ENCODE peak calls at places on chromosomes 5 and 9, in five cellular contexts. Z, W, F, T and B are unnamed samples.

GRCh38 chr9:3241290-3241689 is 284.5 kb downstream of the RFX3 start:
- DNase-seq in T (no peak), Z (peak; percentile 46), W (no peak), F (peak; percentile 46), B (no peak)

GRCh38 chr5:138594305-138595058 is 19.3 kb upstream of the HSPA9 start:
- DNase-seq in T (no peak), Z (no peak), W (no peak), F (no peak), B (no peak)

GRCh38 chr5:10440367-10440990 is 1.2 kb upstream of the ROPN1L start:
- DNase-seq in F (no peak), T (no peak), Z (no peak), W (no peak), B (no peak)

GRCh38 chr5:61139094-61139873 is 23.0 kb downstream of the SMIM15 start:
- DNase-seq in W (no peak), Z (no peak), T (no peak), F (no peak), B (no peak)

GRCh38 chr9:86768709-86769108 is 178.6 kb downstream of the GAS1 start:
- DNase-seq in F (no peak), Z (no peak), T (no peak), W (no peak), B (no peak)

GRCh38 chr5:133295520-133295919 is 243.7 kb downstream of the HSPA4 start:
- DNase-seq in W (no peak), F (no peak), Z (peak; percentile 21), T (no peak), B (no peak)

GRCh38 chr5:107469485-107469884 is 201.3 kb downstream of the EFNA5 start:
- DNase-seq in F (peak; percentile 91), W (peak; percentile 78), Z (no peak), T (no peak), B (no peak)

GRCh38 chr5:176740131-176740701 is 70.1 kb upstream of the UNC5A start:
- DNase-seq in Z (no peak), T (no peak), F (no peak), W (no peak), B (no peak)

GRCh38 chr9:88691811-88692210 is 156.8 kb downstream of the NXNL2 start:
- DNase-seq in F (peak; percentile 18), W (peak; percentile 7), Z (no peak), T (no peak), B (no peak)

GRCh38 chr9:12889402-12890106 is 114.7 kb downstream of the LURAP1L start:
- DNase-seq in Z (no peak), W (no peak), T (no peak), F (no peak), B (no peak)

GRCh38 chr5:6291961-6292360 is 86.4 kb downstream of the MED10 start:
- DNase-seq in T (no peak), W (no peak), F (no peak), Z (peak; percentile 69), B (no peak)

GRCh38 chr5:73693573-73694061 is 67.6 kb downstream of the ARHGEF28 start:
- DNase-seq in T (no peak), Z (peak; percentile 8), W (peak; percentile 18), F (peak; percentile 42), B (no peak)

GRCh38 chr5:107502711-107503110 is 168.0 kb downstream of the EFNA5 start:
- DNase-seq in W (no peak), F (no peak), Z (no peak), T (no peak), B (no peak)

GRCh38 chr5:72525816-72526215 is 18.6 kb upstream of the ZNF366 start:
- DNase-seq in F (peak; percentile 97), W (peak; percentile 41), T (no peak), Z (no peak), B (no peak)

GRCh38 chr5:8436919-8437318 is 568.0 kb downstream of the MTRR start:
- DNase-seq in F (no peak), W (no peak), Z (peak; percentile 66), T (no peak), B (no peak)

GRCh38 chr9:91253488-91253887 is 108.2 kb downstream of the AUH start:
- DNase-seq in W (no peak), Z (no peak), F (peak; percentile 33), T (no peak), B (no peak)

GRCh38 chr5:137372386-137373160 is 126.6 kb downstream of the SPOCK1 start:
- DNase-seq in Z (no peak), W (no peak), T (no peak), F (no peak), B (no peak)

GRCh38 chr5:156450778-156451177 is 123.8 kb downstream of the SGCD start:
- DNase-seq in T (no peak), Z (no peak), W (no peak), F (no peak), B (no peak)

GRCh38 chr5:40619406-40619805 is 60.3 kb upstream of the PTGER4 start:
- DNase-seq in T (no peak), F (peak; percentile 6), Z (no peak), W (no peak), B (no peak)

GRCh38 chr5:4116834-4117233 is 521.2 kb downstream of the IRX1 start:
- DNase-seq in Z (no peak), T (no peak), W (no peak), F (no peak), B (no peak)

GRCh38 chr5:62585751-62586150 is 7.1 kb downstream of the LRRC70 start:
- DNase-seq in T (no peak), F (no peak), Z (no peak), W (no peak), B (no peak)

GRCh38 chr5:97903742-97904141 is 720.7 kb upstream of the RIOK2 start:
- DNase-seq in F (no peak), Z (no peak), W (no peak), T (no peak), B (no peak)
- H3K9me3 ChIP-seq in F (peaks cover 23% of the 10 kb centered on the region), Z (peaks cover 17% of the 10 kb centered on the region), W (peaks cover 8% of the 10 kb centered on the region), T (no peaks in the 10 kb centered on the region), B (no peaks in the 10 kb centered on the region)

GRCh38 chr5:166576323-166576722 is 1715.1 kb upstream of the WWC1 start:
- DNase-seq in T (no peak), F (no peak), Z (no peak), W (no peak), B (no peak)

GRCh38 chr5:166582416-166582815 is 1709.0 kb upstream of the WWC1 start:
- DNase-seq in T (no peak), W (no peak), Z (no peak), F (peak; percentile 84), B (no peak)

DNA sequence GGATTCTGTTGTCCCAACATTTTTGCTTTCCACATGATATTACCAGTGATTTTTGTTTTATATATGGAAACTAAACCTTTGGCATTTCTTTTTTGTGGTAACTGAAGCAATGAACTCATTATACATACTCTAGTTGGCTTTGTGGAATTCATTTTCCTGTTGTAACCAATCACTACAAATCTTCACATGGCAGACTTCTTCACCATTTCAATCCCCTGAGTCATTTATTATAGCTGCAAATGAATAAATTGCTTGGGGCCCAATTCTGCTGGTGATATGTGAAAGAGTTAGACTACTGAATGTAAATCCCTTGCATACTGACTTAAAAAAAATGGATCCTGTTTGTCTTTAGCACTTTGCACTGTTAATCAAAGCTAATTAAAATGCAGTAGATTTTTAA is 1709.6 kb upstream of the WWC1 start:
- DNase-seq in F (peak; percentile 68), W (no peak), Z (no peak), T (no peak), B (no peak)
- H3K9me3 ChIP-seq in F (peaks cover 43% of the 10 kb centered on the region), W (peaks cover 8% of the 10 kb centered on the region), Z (no peaks in the 10 kb centered on the region), T (no peaks in the 10 kb centered on the region), B (no peaks in the 10 kb centered on the region)

GRCh38 chr5:179061025-179061424 is 852 bp downstream of the ZNF354C start:
- DNase-seq in T (no peak), Z (no peak), F (no peak), W (no peak), B (no peak)
- H3K9me3 ChIP-seq in T (no peaks in the 10 kb centered on the region), Z (peaks cover 14% of the 10 kb centered on the region), F (peaks cover 26% of the 10 kb centered on the region), W (peaks cover 52% of the 10 kb centered on the region), B (peaks cover 6% of the 10 kb centered on the region)

GRCh38 chr9:35495984-35496383 is 6.1 kb downstream of the RUSC2 start:
- DNase-seq in F (no peak), W (no peak), T (no peak), Z (no peak), B (no peak)
- H3K9me3 ChIP-seq in F (no peaks in the 10 kb centered on the region), W (no peaks in the 10 kb centered on the region), T (no peaks in the 10 kb centered on the region), Z (no peaks in the 10 kb centered on the region), B (no peaks in the 10 kb centered on the region)

DNA sequence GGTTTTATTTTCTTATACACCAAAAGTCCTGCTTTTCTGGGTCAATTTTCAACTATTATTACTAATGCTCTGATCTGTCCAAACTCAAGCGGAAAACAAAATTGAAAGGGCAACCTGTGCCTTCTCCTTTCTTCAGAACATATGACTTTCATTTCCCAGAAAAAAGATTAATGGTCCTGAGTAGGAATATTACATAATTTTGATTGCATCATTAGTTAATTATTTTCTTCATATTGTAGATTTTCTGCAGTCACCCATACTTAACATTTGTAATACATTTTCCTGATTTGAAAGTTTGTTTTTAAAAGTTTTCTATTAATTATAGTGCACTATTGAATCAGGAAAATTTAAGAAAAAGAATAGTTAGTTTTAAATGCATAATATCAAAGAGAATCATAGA is 1.7 kb upstream of the PCDHB8 start:
- DNase-seq in W (no peak), Z (no peak), T (no peak), F (no peak), B (no peak)
- H3K9me3 ChIP-seq in W (peaks cover 26% of the 10 kb centered on the region), Z (no peaks in the 10 kb centered on the region), T (peaks cover 13% of the 10 kb centered on the region), F (peaks cover 54% of the 10 kb centered on the region), B (peaks cover 48% of the 10 kb centered on the region)

GRCh38 chr9:79829566-79830347 is 258.0 kb downstream of the TLE4 start:
- DNase-seq in T (no peak), W (no peak), Z (no peak), F (no peak), B (no peak)

GRCh38 chr9:79824265-79824664 is 252.5 kb downstream of the TLE4 start:
- DNase-seq in T (no peak), F (no peak), Z (no peak), W (no peak), B (no peak)
- H3K9me3 ChIP-seq in T (no peaks in the 10 kb centered on the region), F (peaks cover 11% of the 10 kb centered on the region), Z (no peaks in the 10 kb centered on the region), W (no peaks in the 10 kb centered on the region), B (no peaks in the 10 kb centered on the region)

GRCh38 chr9:130900701-130901497 is 4.3 kb upstream of the QRFP start:
- DNase-seq in Z (no peak), T (no peak), W (no peak), F (no peak), B (no peak)
- H3K9me3 ChIP-seq in Z (no peaks in the 10 kb centered on the region), T (no peaks in the 10 kb centered on the region), W (no peaks in the 10 kb centered on the region), F (no peaks in the 10 kb centered on the region), B (no peaks in the 10 kb centered on the region)

DNA sequence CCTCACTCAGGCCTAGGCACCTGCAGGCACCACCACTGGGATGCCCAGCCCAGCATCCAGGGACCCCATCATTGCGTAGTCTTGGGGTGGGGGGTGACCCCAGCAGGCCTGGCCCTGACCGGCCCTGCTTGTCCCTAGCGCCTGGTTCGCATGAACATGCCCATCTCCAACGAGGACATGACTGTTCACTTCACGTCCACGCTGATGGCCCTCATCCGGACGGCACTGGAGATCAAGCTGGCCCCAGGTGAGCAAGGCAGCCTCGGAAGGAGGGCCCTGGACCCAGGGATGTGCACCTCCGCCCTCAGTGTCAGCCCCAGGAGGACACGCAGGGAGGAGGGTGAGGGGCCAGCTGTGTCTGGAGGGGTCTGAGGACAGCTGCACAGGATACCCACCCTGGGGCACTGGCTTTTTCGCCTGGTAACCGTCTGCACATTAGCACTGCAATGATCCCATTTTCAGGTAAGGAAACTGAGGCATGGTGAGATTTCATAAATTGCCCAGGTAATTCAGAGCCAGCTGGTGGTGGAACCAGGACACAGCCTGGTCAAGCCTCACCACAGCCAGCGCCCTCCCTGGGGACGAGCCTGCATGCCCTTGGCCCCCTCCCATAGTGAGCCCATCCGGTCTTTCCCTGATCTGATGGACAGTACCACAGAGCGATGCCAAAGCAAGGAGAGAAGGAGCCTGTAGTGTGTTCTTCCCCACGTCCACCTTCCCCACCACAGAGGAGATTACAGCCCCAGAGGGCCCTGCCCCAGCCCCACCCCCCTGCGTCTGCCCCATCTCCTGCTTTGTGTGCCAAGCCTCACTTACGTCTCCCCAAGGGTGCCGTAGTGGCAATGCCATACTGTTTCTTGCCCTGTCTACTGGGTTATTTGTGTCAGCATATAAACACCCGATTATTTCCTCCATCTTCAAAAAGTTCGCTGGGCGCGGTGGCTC is 228.3 kb downstream of the CACNA1B start:
- DNase-seq in T (no peak), Z (no peak), F (no peak), W (no peak), B (no peak)
- H3K9me3 ChIP-seq in T (no peaks in the 10 kb centered on the region), Z (no peaks in the 10 kb centered on the region), F (no peaks in the 10 kb centered on the region), W (peaks cover 83% of the 10 kb centered on the region), B (no peaks in the 10 kb centered on the region)